ENCODE peak calls at places on chromosome 18, in eight cellular contexts. One of them, this sample, is unnamed.

GRCh38 chr18:50190236-50190635 is 4.7 kb downstream of the MYO5B start:
- DNase-seq in uterus: no peak
- DNase-seq in Calu3: no peak
- DNase-seq in suprapubic skin: no peak
- DNase-seq in astrocyte: peak
- DNase-seq in Peyer's patch: no peak
- DNase-seq in CD4-positive, alpha-beta T cell: no peak
- DNase-seq in breast epithelium: no peak
- DNase-seq in this sample: no peak

GRCh38 chr18:49023281-49023937 is 72.6 kb upstream of the SMAD7 start:
- DNase-seq in uterus: no peak
- DNase-seq in Calu3: no peak
- DNase-seq in suprapubic skin: peak
- DNase-seq in astrocyte: no peak
- DNase-seq in Peyer's patch: peak
- DNase-seq in CD4-positive, alpha-beta T cell: no peak
- DNase-seq in breast epithelium: peak
- DNase-seq in this sample: no peak

GRCh38 chr18:13145636-13146190 is 72.8 kb upstream of the LDLRAD4 start:
- DNase-seq in uterus: no peak
- DNase-seq in Calu3: no peak
- DNase-seq in suprapubic skin: no peak
- DNase-seq in astrocyte: no peak
- DNase-seq in Peyer's patch: no peak
- DNase-seq in CD4-positive, alpha-beta T cell: no peak
- DNase-seq in breast epithelium: no peak
- DNase-seq in this sample: no peak

GRCh38 chr18:77062518-77063003 is 70.0 kb downstream of the MBP start:
- DNase-seq in uterus: no peak
- DNase-seq in Calu3: no peak
- DNase-seq in suprapubic skin: no peak
- DNase-seq in astrocyte: peak
- DNase-seq in Peyer's patch: peak
- DNase-seq in CD4-positive, alpha-beta T cell: peak
- DNase-seq in breast epithelium: no peak
- DNase-seq in this sample: no peak

GRCh38 chr18:79988925-79989361 is 580 bp upstream of the TXNL4A start:
- DNase-seq in uterus: no peak
- DNase-seq in Calu3: no peak
- DNase-seq in suprapubic skin: no peak
- DNase-seq in astrocyte: peak
- DNase-seq in Peyer's patch: peak
- DNase-seq in CD4-positive, alpha-beta T cell: no peak
- DNase-seq in breast epithelium: peak
- DNase-seq in this sample: no peak

GRCh38 chr18:12324991-12325725 is 17.1 kb downstream of the TUBB6 start:
- DNase-seq in uterus: no peak
- DNase-seq in Calu3: no peak
- DNase-seq in suprapubic skin: peak
- DNase-seq in astrocyte: no peak
- DNase-seq in Peyer's patch: no peak
- DNase-seq in CD4-positive, alpha-beta T cell: no peak
- DNase-seq in breast epithelium: no peak
- DNase-seq in this sample: no peak

GRCh38 chr18:24400587-24400986 is 3.0 kb upstream of the OSBPL1A start:
- DNase-seq in uterus: no peak
- DNase-seq in Calu3: no peak
- DNase-seq in suprapubic skin: no peak
- DNase-seq in astrocyte: peak
- DNase-seq in Peyer's patch: no peak
- DNase-seq in CD4-positive, alpha-beta T cell: no peak
- DNase-seq in breast epithelium: no peak
- DNase-seq in this sample: no peak

GRCh38 chr18:50805732-50806131 is 14.1 kb downstream of the MRO start:
- DNase-seq in uterus: no peak
- DNase-seq in Calu3: no peak
- DNase-seq in suprapubic skin: no peak
- DNase-seq in astrocyte: no peak
- DNase-seq in Peyer's patch: no peak
- DNase-seq in CD4-positive, alpha-beta T cell: no peak
- DNase-seq in breast epithelium: no peak
- DNase-seq in this sample: no peak

GRCh38 chr18:10953672-10954071 is 195.7 kb downstream of the PIEZO2 start:
- DNase-seq in uterus: no peak
- DNase-seq in Calu3: no peak
- DNase-seq in suprapubic skin: no peak
- DNase-seq in astrocyte: no peak
- DNase-seq in Peyer's patch: no peak
- DNase-seq in CD4-positive, alpha-beta T cell: no peak
- DNase-seq in breast epithelium: no peak
- DNase-seq in this sample: no peak

GRCh38 chr18:9455718-9456511 is 19.4 kb upstream of the RALBP1 start:
- DNase-seq in uterus: no peak
- DNase-seq in Calu3: no peak
- DNase-seq in suprapubic skin: no peak
- DNase-seq in astrocyte: no peak
- DNase-seq in Peyer's patch: no peak
- DNase-seq in CD4-positive, alpha-beta T cell: no peak
- DNase-seq in breast epithelium: no peak
- DNase-seq in this sample: no peak

GRCh38 chr18:45962461-45962860 is 4.7 kb downstream of the EPG5 start:
- DNase-seq in uterus: no peak
- DNase-seq in Calu3: peak
- DNase-seq in suprapubic skin: no peak
- DNase-seq in astrocyte: peak
- DNase-seq in Peyer's patch: no peak
- DNase-seq in CD4-positive, alpha-beta T cell: peak
- DNase-seq in breast epithelium: no peak
- DNase-seq in this sample: no peak

GRCh38 chr18:56162871-56163270 is 475.5 kb downstream of the TXNL1 start:
- DNase-seq in uterus: no peak
- DNase-seq in Calu3: no peak
- DNase-seq in suprapubic skin: no peak
- DNase-seq in astrocyte: peak
- DNase-seq in Peyer's patch: no peak
- DNase-seq in CD4-positive, alpha-beta T cell: no peak
- DNase-seq in breast epithelium: no peak
- DNase-seq in this sample: no peak

GRCh38 chr18:7927119-7927518 is 360.0 kb downstream of the PTPRM start:
- DNase-seq in uterus: no peak
- DNase-seq in Calu3: no peak
- DNase-seq in suprapubic skin: no peak
- DNase-seq in astrocyte: peak
- DNase-seq in Peyer's patch: no peak
- DNase-seq in CD4-positive, alpha-beta T cell: no peak
- DNase-seq in breast epithelium: no peak
- DNase-seq in this sample: no peak

GRCh38 chr18:7924616-7925015 is 357.5 kb downstream of the PTPRM start:
- DNase-seq in uterus: no peak
- DNase-seq in Calu3: no peak
- DNase-seq in suprapubic skin: no peak
- DNase-seq in astrocyte: no peak
- DNase-seq in Peyer's patch: no peak
- DNase-seq in CD4-positive, alpha-beta T cell: no peak
- DNase-seq in breast epithelium: no peak
- DNase-seq in this sample: no peak

GRCh38 chr18:7921938-7922587 is 354.9 kb downstream of the PTPRM start:
- DNase-seq in uterus: no peak
- DNase-seq in Calu3: peak
- DNase-seq in suprapubic skin: no peak
- DNase-seq in astrocyte: peak
- DNase-seq in Peyer's patch: no peak
- DNase-seq in CD4-positive, alpha-beta T cell: no peak
- DNase-seq in breast epithelium: no peak
- DNase-seq in this sample: peak

GRCh38 chr18:7923105-7923504 is 356.0 kb downstream of the PTPRM start:
- DNase-seq in uterus: no peak
- DNase-seq in Calu3: peak
- DNase-seq in suprapubic skin: no peak
- DNase-seq in astrocyte: no peak
- DNase-seq in Peyer's patch: no peak
- DNase-seq in CD4-positive, alpha-beta T cell: no peak
- DNase-seq in breast epithelium: no peak
- DNase-seq in this sample: no peak

DNA sequence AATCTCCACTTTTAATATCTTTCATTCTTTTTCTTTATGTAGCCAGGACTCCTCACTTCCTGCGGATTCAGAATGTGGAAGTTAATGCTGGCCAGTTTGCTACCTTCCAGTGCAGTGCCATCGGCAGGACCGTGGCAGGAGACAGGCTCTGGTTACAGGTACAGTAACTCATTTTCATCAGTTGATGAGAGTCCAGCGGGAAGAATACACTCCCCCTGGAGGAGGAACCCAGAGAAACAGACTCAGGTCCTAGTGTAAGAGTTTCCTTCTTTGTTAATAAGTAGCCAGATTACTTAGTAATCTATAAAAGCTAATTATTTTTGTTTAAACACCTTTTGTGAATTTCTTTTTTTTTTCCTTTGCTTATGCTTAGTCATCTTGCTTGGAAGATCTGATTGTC is 359.4 kb downstream of the PTPRM start:
- DNase-seq in uterus: no peak
- DNase-seq in Calu3: peak
- DNase-seq in suprapubic skin: no peak
- DNase-seq in astrocyte: no peak
- DNase-seq in Peyer's patch: no peak
- DNase-seq in CD4-positive, alpha-beta T cell: no peak
- DNase-seq in breast epithelium: no peak
- DNase-seq in this sample: no peak
- TF ChIP-seq CTCF in uterus: no peak
- TF ChIP-seq CTCF in Calu3: peak
- TF ChIP-seq CTCF in suprapubic skin: no peak
- TF ChIP-seq CTCF in astrocyte: no peak
- TF ChIP-seq CTCF in Peyer's patch: no peak
- TF ChIP-seq CTCF in CD4-positive, alpha-beta T cell: no peak
- TF ChIP-seq CTCF in breast epithelium: no peak
- TF ChIP-seq CTCF in this sample: no peak

DNA sequence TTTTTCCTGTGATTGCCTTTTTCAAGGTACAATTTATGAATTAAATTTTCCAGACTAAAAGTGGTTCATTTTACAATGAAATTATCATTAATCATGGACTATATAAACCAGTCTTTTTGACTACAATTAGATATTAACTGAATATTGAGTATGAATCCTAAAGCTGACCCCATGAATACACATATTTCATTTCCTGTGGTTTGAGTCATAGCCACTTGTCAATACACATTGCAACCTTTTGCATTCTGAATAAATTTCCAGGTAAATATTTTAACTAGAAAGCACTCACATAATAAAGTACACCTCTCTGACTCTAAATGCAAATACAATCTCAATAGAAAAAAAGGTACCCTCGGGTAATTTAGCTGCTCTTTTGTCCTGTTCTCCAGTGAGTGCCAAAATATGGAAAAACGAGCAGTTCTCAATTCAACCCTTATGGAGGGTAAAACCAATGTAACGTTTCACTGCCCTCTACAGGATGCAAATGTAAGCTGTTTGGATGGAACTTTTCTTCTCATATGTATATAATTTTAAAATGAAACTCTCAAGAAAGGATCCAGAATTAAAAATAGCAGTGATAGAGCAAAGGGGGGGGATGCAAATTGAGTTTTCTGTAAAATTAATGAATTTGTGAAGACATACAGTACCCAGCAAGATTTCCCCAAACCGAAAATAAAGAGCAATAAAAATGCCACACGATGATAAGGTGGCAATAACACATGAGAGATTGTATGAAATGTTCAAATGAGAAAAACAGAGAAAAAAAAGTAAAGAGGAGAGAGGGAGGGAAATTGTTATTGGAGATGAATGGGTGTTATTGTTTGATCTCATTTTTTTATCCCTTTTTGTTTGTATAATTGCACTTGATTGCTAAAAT is 1795.7 kb upstream of the PIK3C3 start:
- DNase-seq in uterus: no peak
- DNase-seq in Calu3: peak
- DNase-seq in suprapubic skin: no peak
- DNase-seq in astrocyte: peak
- DNase-seq in Peyer's patch: no peak
- DNase-seq in CD4-positive, alpha-beta T cell: no peak
- DNase-seq in breast epithelium: no peak
- DNase-seq in this sample: no peak
- TF ChIP-seq CTCF in uterus: peak
- TF ChIP-seq CTCF in Calu3: peak
- TF ChIP-seq CTCF in suprapubic skin: peak
- TF ChIP-seq CTCF in astrocyte: peak
- TF ChIP-seq CTCF in Peyer's patch: no peak
- TF ChIP-seq CTCF in CD4-positive, alpha-beta T cell: no peak
- TF ChIP-seq CTCF in breast epithelium: peak
- TF ChIP-seq CTCF in this sample: peak

GRCh38 chr18:35528749-35529274 is 31.1 kb upstream of the INO80C start:
- DNase-seq in uterus: no peak
- DNase-seq in Calu3: no peak
- DNase-seq in suprapubic skin: no peak
- DNase-seq in astrocyte: no peak
- DNase-seq in Peyer's patch: no peak
- DNase-seq in CD4-positive, alpha-beta T cell: no peak
- DNase-seq in breast epithelium: no peak
- DNase-seq in this sample: no peak

GRCh38 chr18:35535297-35535696 is 37.5 kb upstream of the INO80C start:
- DNase-seq in uterus: no peak
- DNase-seq in Calu3: no peak
- DNase-seq in suprapubic skin: no peak
- DNase-seq in astrocyte: no peak
- DNase-seq in Peyer's patch: no peak
- DNase-seq in CD4-positive, alpha-beta T cell: no peak
- DNase-seq in breast epithelium: no peak
- DNase-seq in this sample: no peak

GRCh38 chr18:35533916-35534315 is 36.2 kb upstream of the INO80C start:
- DNase-seq in uterus: no peak
- DNase-seq in Calu3: no peak
- DNase-seq in suprapubic skin: no peak
- DNase-seq in astrocyte: no peak
- DNase-seq in Peyer's patch: no peak
- DNase-seq in CD4-positive, alpha-beta T cell: no peak
- DNase-seq in breast epithelium: no peak
- DNase-seq in this sample: no peak
- TF ChIP-seq CTCF in uterus: no peak
- TF ChIP-seq CTCF in Calu3: no peak
- TF ChIP-seq CTCF in suprapubic skin: no peak
- TF ChIP-seq CTCF in astrocyte: no peak
- TF ChIP-seq CTCF in Peyer's patch: no peak
- TF ChIP-seq CTCF in CD4-positive, alpha-beta T cell: no peak
- TF ChIP-seq CTCF in breast epithelium: no peak
- TF ChIP-seq CTCF in this sample: no peak

DNA sequence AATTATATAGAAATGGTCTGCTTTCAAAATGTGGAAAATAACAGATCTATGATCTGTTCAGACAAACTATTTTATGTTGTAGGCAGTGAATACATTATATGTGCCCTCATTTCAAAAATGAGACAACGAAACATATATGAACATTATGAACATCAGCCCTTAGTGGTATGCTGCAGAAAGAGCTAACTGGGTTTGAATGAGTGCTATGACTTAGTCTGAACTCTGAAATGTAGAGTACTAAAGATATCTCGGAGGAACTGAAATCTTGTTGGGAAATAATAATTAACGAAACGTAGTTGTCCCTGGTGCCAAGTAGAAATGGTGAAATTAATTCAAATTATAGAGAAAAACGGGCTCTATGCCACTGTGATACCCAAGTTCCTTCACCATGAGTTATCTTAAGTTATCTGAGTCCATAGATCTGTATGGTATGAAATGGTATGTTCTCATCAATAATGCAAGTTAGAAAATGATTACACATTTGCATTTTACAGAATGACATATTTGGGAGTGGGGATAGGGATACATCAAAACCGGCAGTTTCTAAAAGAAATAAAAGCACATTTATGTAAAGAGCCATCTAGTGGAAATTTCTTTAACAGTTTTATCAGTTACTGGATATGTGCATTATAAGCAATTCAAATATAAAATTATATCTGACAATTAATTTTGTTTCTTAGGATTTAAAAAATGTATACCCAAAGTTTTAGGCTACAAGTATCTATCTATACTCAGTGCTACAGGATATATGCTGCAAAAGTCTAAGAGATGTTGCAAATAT is 26.7 kb downstream of the STARD6 start:
- DNase-seq in uterus: no peak
- DNase-seq in Calu3: no peak
- DNase-seq in suprapubic skin: no peak
- DNase-seq in astrocyte: no peak
- DNase-seq in Peyer's patch: no peak
- DNase-seq in CD4-positive, alpha-beta T cell: no peak
- DNase-seq in breast epithelium: no peak
- DNase-seq in this sample: no peak
- TF ChIP-seq CTCF in uterus: no peak
- TF ChIP-seq CTCF in Calu3: no peak
- TF ChIP-seq CTCF in suprapubic skin: no peak
- TF ChIP-seq CTCF in astrocyte: no peak
- TF ChIP-seq CTCF in Peyer's patch: no peak
- TF ChIP-seq CTCF in CD4-positive, alpha-beta T cell: no peak
- TF ChIP-seq CTCF in breast epithelium: no peak
- TF ChIP-seq CTCF in this sample: peak